ENCODE peak calls at places on chromosomes 4 and X, in five cellular contexts. S is neural crest cell, Z is body of pancreas, H is lower lobe of right lung, N is AG09309. D is an unnamed sample.

GRCh38 chr4:139392797-139393196 is 61.1 kb upstream of the RAB33B start:
- DNase-seq in Z (no peak), N (no peak), S (no peak), H (no peak), D (no peak)

GRCh38 chrX:145881175-145881867 is 63.7 kb downstream of the SLITRK2 start:
- DNase-seq in H (no peak), S (no peak), N (no peak), Z (no peak), D (no peak)

GRCh38 chr4:1505511-1506451 is 99.5 kb upstream of the NKX1-1 start:
- DNase-seq in H (peak; percentile 35), S (no peak), N (no peak), Z (no peak), D (no peak)

GRCh38 chr4:88158360-88159136 is at the start of gene ABCG2:
- DNase-seq in H (peak; percentile 68), S (peak; percentile 30), Z (peak; percentile 12), N (no peak), D (peak; percentile 31)

GRCh38 chr4:16641971-16642370 is 256.5 kb downstream of the LDB2 start:
- DNase-seq in Z (no peak), S (no peak), N (peak; percentile 70), H (no peak), D (no peak)

GRCh38 chr4:1231637-1232360 is 17.1 kb downstream of the CTBP1 start:
- DNase-seq in Z (no peak), N (no peak), S (no peak), H (no peak), D (no peak)

GRCh38 chrX:124229374-124229773 is 103.1 kb upstream of the TEX13D start:
- DNase-seq in H (no peak), Z (no peak), S (no peak), N (no peak), D (no peak)

GRCh38 chrX:1493877-1494510 is 41.3 kb upstream of the ASMTL start:
- DNase-seq in N (no peak), Z (no peak), H (no peak), S (no peak), D (no peak)

GRCh38 chr4:125268065-125268755 is 46.5 kb upstream of the FAT4 start:
- DNase-seq in H (no peak), N (no peak), S (no peak), Z (no peak), D (no peak)

GRCh38 chr4:185395255-185395955 is at the start of gene LRP2BP:
- DNase-seq in S (no peak), N (peak; percentile 79), H (no peak), Z (no peak), D (no peak)

GRCh38 chr4:110091426-110091825 is 107.0 kb downstream of the ELOVL6 start:
- DNase-seq in N (peak; percentile 31), Z (no peak), S (no peak), H (no peak), D (no peak)

DNA sequence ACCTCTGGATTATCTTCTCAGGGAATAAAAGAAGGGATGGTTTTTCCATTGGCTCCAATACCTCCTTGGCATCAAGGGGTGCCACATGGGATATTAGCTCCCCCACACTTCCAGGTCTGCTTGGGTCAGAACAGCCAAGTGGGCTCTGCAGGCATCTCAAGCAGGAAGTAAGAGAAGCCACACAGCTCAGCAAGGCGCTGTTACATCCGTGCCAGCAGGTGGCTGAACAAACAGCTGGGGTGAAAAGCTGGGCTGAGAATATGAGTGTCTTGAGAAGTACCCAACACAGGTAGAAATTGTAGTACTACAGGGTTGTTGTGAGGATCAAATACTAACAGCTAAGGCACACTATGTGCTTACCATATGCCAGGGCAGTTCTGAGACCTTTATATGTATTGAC is 76.7 kb upstream of the TMEM150C start:
- DNase-seq in S (no peak), H (no peak), Z (no peak), N (no peak), D (no peak)
- TF ChIP-seq CTCF in S (no peak), H (no peak), Z (no peak), N (no peak), D (no peak)

DNA sequence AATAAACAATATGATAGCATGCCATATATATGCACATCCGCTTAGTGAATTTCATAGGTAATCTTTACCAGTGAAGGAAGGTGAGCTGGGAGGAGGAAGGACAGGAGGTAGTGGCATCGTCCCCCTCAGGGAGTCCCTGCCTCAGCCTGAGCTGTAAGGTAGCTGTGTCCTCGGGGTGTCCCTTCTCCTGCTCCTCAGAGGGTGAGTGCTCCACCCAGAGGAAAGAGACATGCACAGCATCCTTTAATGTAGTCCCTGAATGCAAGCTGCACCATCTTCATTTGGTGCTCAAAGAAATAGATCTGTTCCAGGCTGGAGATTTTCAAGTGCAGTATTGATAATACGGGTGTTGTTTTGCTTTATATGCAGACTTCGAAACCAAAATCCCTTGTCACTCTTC is 330.4 kb upstream of the SFRP2 start:
- DNase-seq in N (no peak), S (no peak), H (no peak), Z (no peak), D (no peak)
- TF ChIP-seq CTCF in N (no peak), S (no peak), H (no peak), Z (no peak), D (no peak)

GRCh38 chr4:25370242-25370641 is 6.8 kb upstream of the ANAPC4 start:
- DNase-seq in S (no peak), H (no peak), N (no peak), Z (no peak), D (no peak)

GRCh38 chr4:25368315-25368714 is 8.7 kb upstream of the ANAPC4 start:
- DNase-seq in S (no peak), H (no peak), N (no peak), Z (no peak), D (no peak)

GRCh38 chr4:25361253-25361652 is 15.8 kb upstream of the ANAPC4 start:
- DNase-seq in S (no peak), Z (no peak), N (no peak), H (no peak), D (no peak)

GRCh38 chr4:25367877-25368276 is 9.2 kb upstream of the ANAPC4 start:
- DNase-seq in Z (no peak), S (no peak), H (no peak), N (no peak), D (no peak)

GRCh38 chr4:25367004-25367621 is 9.9 kb upstream of the ANAPC4 start:
- DNase-seq in N (peak; percentile 10), S (no peak), H (no peak), Z (no peak), D (no peak)
- TF ChIP-seq CTCF in N (peak; percentile 50), S (peak; percentile 88), H (peak; percentile 54), Z (peak; percentile 54), D (peak; percentile 81)

GRCh38 chrX:24357101-24357500 is 3.3 kb upstream of the SUPT20HL1 start:
- DNase-seq in S (no peak), H (no peak), Z (no peak), N (no peak), D (no peak)
- TF ChIP-seq CTCF in S (no peak), H (no peak), Z (no peak), N (no peak), D (no peak)

DNA sequence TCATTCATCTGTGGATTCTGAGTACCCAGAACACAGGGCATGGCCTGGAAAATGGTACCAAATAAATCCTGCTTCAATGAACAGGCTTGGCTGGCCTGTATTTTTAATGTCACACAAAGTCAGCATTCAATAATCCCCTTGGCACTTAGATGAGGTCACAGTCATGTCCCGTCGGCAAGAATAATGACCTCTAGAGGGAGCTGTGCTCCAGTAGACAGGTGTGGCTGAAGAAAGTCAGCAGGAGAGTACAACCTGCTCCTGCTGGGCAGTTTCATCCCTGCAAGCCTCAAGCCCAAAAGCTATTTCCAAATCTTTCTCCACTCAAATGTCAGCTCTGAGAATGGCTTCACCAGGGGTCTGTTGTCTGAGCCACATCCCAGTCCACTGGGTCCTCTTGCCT is 404.0 kb upstream of the F9 start:
- DNase-seq in Z (peak; percentile 65), N (no peak), S (no peak), H (no peak), D (peak; percentile 36)
- TF ChIP-seq CTCF in Z (peak; percentile 35), N (no peak), S (peak; percentile 70), H (peak; percentile 43), D (peak; percentile 43)

DNA sequence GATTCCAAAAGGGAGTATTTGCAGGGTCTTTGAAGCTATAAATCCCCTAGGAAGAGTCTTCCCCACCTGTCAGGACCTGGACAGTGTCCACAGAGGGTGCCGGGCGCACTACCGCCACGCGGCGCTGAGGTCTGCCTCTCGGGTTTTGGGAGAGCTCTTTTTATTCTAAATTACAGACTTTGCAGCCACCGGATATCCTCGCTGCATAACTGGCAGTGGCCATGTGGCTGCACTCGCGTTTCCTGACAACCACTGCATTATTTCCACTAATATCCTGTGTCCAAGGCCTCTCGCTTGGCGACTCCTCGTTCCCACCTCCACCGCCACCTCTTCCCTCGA is 608 bp upstream of the TMEM131L start:
- DNase-seq in N (no peak), S (peak; percentile 44), Z (peak; percentile 65), H (peak; percentile 63), D (peak; percentile 69)
- TF ChIP-seq CTCF in N (peak; percentile 14), S (peak; percentile 42), Z (no peak), H (peak; percentile 23), D (no peak)

GRCh38 chrX:71546879-71547278 is 14.0 kb downstream of the OGT start:
- DNase-seq in S (no peak), Z (no peak), H (no peak), N (no peak), D (no peak)

GRCh38 chrX:71543316-71543715 is 10.4 kb downstream of the OGT start:
- DNase-seq in N (peak; percentile 56), S (no peak), H (no peak), Z (no peak), D (no peak)

GRCh38 chrX:71545364-71545763 is 12.5 kb downstream of the OGT start:
- DNase-seq in H (no peak), N (no peak), Z (no peak), S (no peak), D (no peak)

GRCh38 chrX:71550578-71550977 is 17.7 kb downstream of the OGT start:
- DNase-seq in Z (no peak), S (no peak), H (no peak), N (no peak), D (no peak)

DNA sequence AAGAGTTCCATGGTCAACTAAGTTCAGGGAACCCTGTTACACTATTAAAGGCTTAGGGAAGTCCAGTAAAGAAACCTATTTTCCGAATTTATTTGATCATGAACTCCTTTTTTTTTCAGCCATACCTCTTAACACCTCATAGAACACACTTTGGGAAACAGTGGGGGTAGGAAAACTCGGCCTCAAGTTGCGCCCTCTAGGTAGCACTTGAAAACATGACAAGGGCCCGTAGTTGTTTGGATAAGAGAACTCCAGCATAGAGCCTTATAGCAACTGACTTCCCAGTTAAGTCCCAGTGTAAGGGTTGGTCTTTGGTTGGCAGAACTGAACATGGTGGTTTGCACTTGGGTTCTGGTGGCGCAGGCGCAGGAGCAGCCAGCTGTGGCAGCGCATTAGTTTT is 14.4 kb downstream of the OGT start:
- DNase-seq in S (no peak), Z (no peak), N (no peak), H (no peak), D (no peak)
- TF ChIP-seq CTCF in S (no peak), Z (no peak), N (no peak), H (no peak), D (no peak)

DNA sequence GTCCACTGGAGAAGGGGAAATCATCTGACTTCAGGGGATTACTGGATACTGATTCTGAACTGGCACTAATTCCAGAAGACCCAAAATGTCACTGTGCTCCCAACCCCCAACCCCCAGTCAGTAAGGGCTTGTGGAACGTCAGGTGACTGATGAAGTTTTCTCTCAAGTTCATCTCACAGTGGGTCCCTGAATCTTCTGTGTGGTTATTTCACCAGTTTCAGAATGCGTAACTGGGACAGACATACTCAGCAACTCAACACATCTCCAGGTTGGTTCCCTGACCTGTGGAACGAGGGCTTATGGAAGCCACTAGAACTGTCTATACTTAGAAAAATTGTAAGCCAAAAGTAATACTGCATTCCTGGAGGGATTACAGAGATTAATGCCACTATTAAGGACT is 45.3 kb downstream of the DDX60L start:
- DNase-seq in H (no peak), Z (no peak), N (no peak), S (no peak), D (no peak)
- TF ChIP-seq CTCF in H (no peak), Z (no peak), N (no peak), S (no peak), D (no peak)

D was measured in endothelial cell.